ENCODE peak calls at places on chromosomes 3 and 15, in seven cellular contexts. One of them, this sample, is unnamed.

GRCh38 chr15:92149029-92149428 is 244.7 kb upstream of the ST8SIA2 start:
- DNase-seq in cardiac fibroblast: no peak
- DNase-seq in PC-9: no peak
- DNase-seq in AG09319: peak; percentile 70
- DNase-seq in activated naive CD4-positive, alpha-beta T cell treated with Interleukin-2 at 50 U/mL for 16 hours: no peak
- DNase-seq in GM20000: no peak
- DNase-seq in NCI-H510A treated with DMSO at 0.1 percent for 48 hours: no peak
- DNase-seq in this sample: no peak

GRCh38 chr3:67109651-67110204 is 111.6 kb downstream of the KBTBD8 start:
- DNase-seq in cardiac fibroblast: peak; percentile 71
- DNase-seq in PC-9: no peak
- DNase-seq in AG09319: peak; percentile 43
- DNase-seq in activated naive CD4-positive, alpha-beta T cell treated with Interleukin-2 at 50 U/mL for 16 hours: no peak
- DNase-seq in GM20000: peak; percentile 5
- DNase-seq in NCI-H510A treated with DMSO at 0.1 percent for 48 hours: peak; percentile 40
- DNase-seq in this sample: peak; percentile 82

GRCh38 chr15:69809421-69809820 is 288.3 kb downstream of the TLE3 start:
- DNase-seq in cardiac fibroblast: no peak
- DNase-seq in PC-9: no peak
- DNase-seq in AG09319: no peak
- DNase-seq in activated naive CD4-positive, alpha-beta T cell treated with Interleukin-2 at 50 U/mL for 16 hours: no peak
- DNase-seq in GM20000: no peak
- DNase-seq in NCI-H510A treated with DMSO at 0.1 percent for 48 hours: no peak
- DNase-seq in this sample: no peak

GRCh38 chr3:38127611-38128302 is 9.2 kb downstream of the ACAA1 start:
- DNase-seq in cardiac fibroblast: no peak
- DNase-seq in PC-9: no peak
- DNase-seq in AG09319: no peak
- DNase-seq in activated naive CD4-positive, alpha-beta T cell treated with Interleukin-2 at 50 U/mL for 16 hours: no peak
- DNase-seq in GM20000: no peak
- DNase-seq in NCI-H510A treated with DMSO at 0.1 percent for 48 hours: no peak
- DNase-seq in this sample: peak; percentile 20

GRCh38 chr15:31402511-31403056 is 75.9 kb downstream of the KLF13 start:
- DNase-seq in cardiac fibroblast: peak; percentile 97
- DNase-seq in PC-9: no peak
- DNase-seq in AG09319: no peak
- DNase-seq in activated naive CD4-positive, alpha-beta T cell treated with Interleukin-2 at 50 U/mL for 16 hours: no peak
- DNase-seq in GM20000: peak; percentile 7
- DNase-seq in NCI-H510A treated with DMSO at 0.1 percent for 48 hours: no peak
- DNase-seq in this sample: peak; percentile 18

GRCh38 chr15:39622660-39623549 is 42.0 kb downstream of the THBS1 start:
- DNase-seq in cardiac fibroblast: no peak
- DNase-seq in PC-9: no peak
- DNase-seq in AG09319: no peak
- DNase-seq in activated naive CD4-positive, alpha-beta T cell treated with Interleukin-2 at 50 U/mL for 16 hours: no peak
- DNase-seq in GM20000: no peak
- DNase-seq in NCI-H510A treated with DMSO at 0.1 percent for 48 hours: no peak
- DNase-seq in this sample: no peak

GRCh38 chr3:197256836-197257444 is 41.5 kb downstream of the DLG1 start:
- DNase-seq in cardiac fibroblast: peak; percentile 73
- DNase-seq in PC-9: peak; percentile 31
- DNase-seq in AG09319: peak; percentile 25
- DNase-seq in activated naive CD4-positive, alpha-beta T cell treated with Interleukin-2 at 50 U/mL for 16 hours: peak; percentile 14
- DNase-seq in GM20000: peak; percentile 16
- DNase-seq in NCI-H510A treated with DMSO at 0.1 percent for 48 hours: peak; percentile 79
- DNase-seq in this sample: peak; percentile 60

GRCh38 chr15:51077565-51078153 is 17.0 kb downstream of the TNFAIP8L3 start:
- DNase-seq in cardiac fibroblast: peak; percentile 68
- DNase-seq in PC-9: peak; percentile 47
- DNase-seq in AG09319: no peak
- DNase-seq in activated naive CD4-positive, alpha-beta T cell treated with Interleukin-2 at 50 U/mL for 16 hours: peak; percentile 39
- DNase-seq in GM20000: peak; percentile 83
- DNase-seq in NCI-H510A treated with DMSO at 0.1 percent for 48 hours: no peak
- DNase-seq in this sample: peak; percentile 70

GRCh38 chr3:170585937-170586310 is at the start of gene SLC7A14:
- DNase-seq in cardiac fibroblast: peak; percentile 5
- DNase-seq in PC-9: no peak
- DNase-seq in AG09319: no peak
- DNase-seq in activated naive CD4-positive, alpha-beta T cell treated with Interleukin-2 at 50 U/mL for 16 hours: no peak
- DNase-seq in GM20000: no peak
- DNase-seq in NCI-H510A treated with DMSO at 0.1 percent for 48 hours: peak; percentile 57
- DNase-seq in this sample: peak; percentile 8

GRCh38 chr3:114721864-114722263 is 425.2 kb downstream of the ZBTB20 start:
- DNase-seq in cardiac fibroblast: no peak
- DNase-seq in PC-9: no peak
- DNase-seq in AG09319: no peak
- DNase-seq in activated naive CD4-positive, alpha-beta T cell treated with Interleukin-2 at 50 U/mL for 16 hours: no peak
- DNase-seq in GM20000: peak; percentile 7
- DNase-seq in NCI-H510A treated with DMSO at 0.1 percent for 48 hours: no peak
- DNase-seq in this sample: no peak

GRCh38 chr15:48005921-48006541 is 114.8 kb upstream of the SLC24A5 start:
- DNase-seq in cardiac fibroblast: no peak
- DNase-seq in PC-9: no peak
- DNase-seq in AG09319: no peak
- DNase-seq in activated naive CD4-positive, alpha-beta T cell treated with Interleukin-2 at 50 U/mL for 16 hours: no peak
- DNase-seq in GM20000: no peak
- DNase-seq in NCI-H510A treated with DMSO at 0.1 percent for 48 hours: no peak
- DNase-seq in this sample: peak; percentile 19

This sample was measured in iris pigment epithelial cell.